ENCODE peak calls at places on chromosomes 6 and 20, in six cellular contexts. A is thyroid gland; V is prostate gland; C is HepG2; M is vagina; D is CD8-positive, alpha-beta memory T cell. N is an unnamed sample. For H3K36me3, the result is how much of the 10 kb centered on the place peaks cover.

GRCh38 chr20:699811-700338 is 24.3 kb upstream of the SCRT2 start:
- DNase-seq in A (no peak), V (no peak), C (no peak), M (no peak), D (no peak), N (no peak)

GRCh38 chr6:41441598-41442205 is 104.5 kb upstream of the FOXP4 start:
- DNase-seq in A (peak), V (no peak), C (no peak), M (no peak), D (no peak), N (no peak)

GRCh38 chr20:62969179-62969760 is 16.8 kb downstream of the SLC17A9 start:
- DNase-seq in A (no peak), V (no peak), C (no peak), M (no peak), D (no peak), N (no peak)

GRCh38 chr6:133240511-133241087 is 558 bp upstream of the EYA4 start:
- DNase-seq in A (peak), V (no peak), C (no peak), M (no peak), D (no peak), N (no peak)

GRCh38 chr6:52328721-52329120 is 33.2 kb upstream of the PAQR8 start:
- DNase-seq in A (no peak), V (no peak), C (peak), M (no peak), D (no peak), N (no peak)

GRCh38 chr6:141421378-141421777 is 711.3 kb upstream of the GJE1 start:
- DNase-seq in A (no peak), V (no peak), C (no peak), M (no peak), D (no peak), N (no peak)

GRCh38 chr6:107784669-107785068 is 39.4 kb downstream of the SCML4 start:
- DNase-seq in A (no peak), V (no peak), C (no peak), M (no peak), D (no peak), N (no peak)

GRCh38 chr6:56482525-56482924 is 160.2 kb downstream of the DST start:
- DNase-seq in A (no peak), V (no peak), C (peak), M (no peak), D (no peak), N (peak)

GRCh38 chr6:139577124-139577800 is 202.8 kb upstream of the CITED2 start:
- DNase-seq in A (peak), V (peak), C (no peak), M (no peak), D (no peak), N (no peak)

GRCh38 chr6:27505209-27506027 is 32.5 kb upstream of the ZNF184 start:
- DNase-seq in A (peak), V (peak), C (peak), M (no peak), D (peak), N (peak)

GRCh38 chr20:22576733-22577514 is 7.4 kb downstream of the FOXA2 start:
- DNase-seq in A (no peak), V (no peak), C (peak), M (no peak), D (no peak), N (no peak)

GRCh38 chr6:24761193-24761835 is 13.4 kb upstream of the GMNN start:
- DNase-seq in A (no peak), V (no peak), C (no peak), M (no peak), D (no peak), N (peak)

GRCh38 chr20:38599410-38599882 is 2.2 kb upstream of the ARHGAP40 start:
- DNase-seq in A (peak), V (peak), C (peak), M (no peak), D (no peak), N (no peak)

GRCh38 chr20:19288636-19289035 is 76.2 kb downstream of the SLC24A3 start:
- DNase-seq in A (no peak), V (no peak), C (no peak), M (no peak), D (no peak), N (no peak)

GRCh38 chr6:12119085-12119588 is 107.0 kb downstream of the HIVEP1 start:
- DNase-seq in A (peak), V (no peak), C (no peak), M (no peak), D (peak), N (peak)

GRCh38 chr6:144379356-144379755 is 94.2 kb downstream of the UTRN start:
- DNase-seq in A (peak), V (no peak), C (no peak), M (no peak), D (no peak), N (no peak)

GRCh38 chr20:23235173-23236027 is 115.2 kb upstream of the NXT1 start:
- DNase-seq in A (peak), V (peak), C (peak), M (peak), D (no peak), N (peak)

GRCh38 chr6:144285548-144285797 is 338 bp downstream of the UTRN start:
- DNase-seq in A (no peak), V (no peak), C (no peak), M (no peak), D (no peak), N (no peak)

GRCh38 chr6:117481278-117481925 is 1.1 kb upstream of the DCBLD1 start:
- DNase-seq in A (peak), V (no peak), C (peak), M (no peak), D (no peak), N (peak)

GRCh38 chr20:60264024-60264709 is 305.9 kb downstream of the CDH26 start:
- DNase-seq in A (no peak), V (no peak), C (no peak), M (no peak), D (no peak), N (no peak)

GRCh38 chr6:150004101-150004782 is 21.1 kb downstream of the RAET1L start:
- DNase-seq in A (no peak), V (no peak), C (no peak), M (peak), D (peak), N (no peak)

GRCh38 chr20:38123021-38123587 is 42.0 kb downstream of the TGM2 start:
- DNase-seq in A (no peak), V (no peak), C (peak), M (peak), D (no peak), N (peak)

GRCh38 chr6:25971187-25971811 is 8.7 kb downstream of the TRIM38 start:
- DNase-seq in A (peak), V (no peak), C (peak), M (no peak), D (no peak), N (no peak)

GRCh38 chr20:45010399-45010828 is 44.1 kb downstream of the STK4 start:
- DNase-seq in A (no peak), V (no peak), C (no peak), M (no peak), D (no peak), N (no peak)

GRCh38 chr6:44264154-44265002 is 973 bp downstream of the NFKBIE start:
- DNase-seq in A (no peak), V (no peak), C (no peak), M (no peak), D (peak), N (peak)

GRCh38 chr6:97085772-97086171 is 161.2 kb downstream of the KLHL32 start:
- DNase-seq in A (no peak), V (no peak), C (no peak), M (no peak), D (no peak), N (no peak)

DNA sequence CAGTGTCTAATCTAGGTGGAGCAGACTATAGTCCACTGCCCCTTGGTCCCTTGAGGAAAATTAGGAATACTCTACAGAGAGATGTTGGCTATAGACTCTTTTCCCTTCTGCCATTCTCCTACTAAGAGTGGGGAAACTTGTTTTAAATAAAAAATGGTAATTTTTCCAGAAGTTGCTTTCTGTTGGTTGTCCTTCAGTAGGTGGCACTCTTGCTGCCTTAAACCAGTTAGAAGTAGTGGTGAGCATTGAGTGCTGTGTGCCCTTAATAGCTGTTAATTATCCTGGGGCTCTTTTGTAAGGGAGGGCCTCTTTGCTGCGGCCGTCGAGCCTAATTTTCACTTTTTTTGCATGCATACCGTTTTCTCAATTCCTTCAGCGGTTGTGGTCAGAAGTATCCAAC is 2.8 kb downstream of the CMTR1 start:
- DNase-seq in A (no peak), V (no peak), C (no peak), M (no peak), D (no peak), N (no peak)
- H3K36me3 ChIP-seq in A (under half), V (under half), C (under half), M (under half), D (under half), N (under half)

DNA sequence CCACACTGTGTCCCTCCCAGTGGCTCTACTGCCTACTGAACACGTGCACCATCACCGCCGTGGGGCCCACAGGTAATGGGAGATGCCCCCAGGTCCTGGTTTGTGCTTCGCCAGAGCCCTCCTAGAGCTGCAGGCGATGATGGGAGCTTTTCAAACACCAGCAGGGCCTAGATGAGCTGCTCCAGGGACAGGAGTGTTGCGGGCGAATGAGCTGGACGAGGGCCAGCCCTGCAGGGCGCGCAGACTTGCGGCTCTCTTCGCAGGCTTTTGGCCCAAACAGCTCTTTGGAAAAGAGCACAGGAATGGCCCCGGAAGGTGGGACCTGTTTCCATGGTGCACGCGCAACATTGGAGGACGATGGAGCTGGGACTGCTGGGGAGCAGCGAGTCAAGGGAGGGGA is 409.3 kb upstream of the SULF2 start:
- DNase-seq in A (peak), V (no peak), C (no peak), M (no peak), D (no peak), N (no peak)
- H3K36me3 ChIP-seq in A (under half), V (under half), C (under half), M (under half), D (under half), N (under half)

GRCh38 chr20:47327711-47328110 is 28.8 kb downstream of the ZMYND8 start:
- DNase-seq in A (no peak), V (no peak), C (no peak), M (no peak), D (no peak), N (no peak)
- H3K36me3 ChIP-seq in A (under half), V (under half), C (half or more), M (under half), D (under half), N (under half)

GRCh38 chr6:167879612-167880011 is 52.9 kb downstream of the AFDN start:
- DNase-seq in A (no peak), V (no peak), C (no peak), M (no peak), D (no peak), N (no peak)

GRCh38 chr6:167888098-167888497 is 61.4 kb downstream of the AFDN start:
- DNase-seq in A (no peak), V (no peak), C (no peak), M (no peak), D (no peak), N (no peak)

GRCh38 chr6:167881327-167881726 is 54.6 kb downstream of the AFDN start:
- DNase-seq in A (no peak), V (no peak), C (no peak), M (no peak), D (no peak), N (no peak)

GRCh38 chr6:167877994-167878779 is 51.5 kb downstream of the AFDN start:
- DNase-seq in A (no peak), V (no peak), C (no peak), M (no peak), D (no peak), N (no peak)

GRCh38 chr6:167882244-167882643 is 55.5 kb downstream of the AFDN start:
- DNase-seq in A (no peak), V (no peak), C (no peak), M (no peak), D (no peak), N (no peak)
- H3K36me3 ChIP-seq in A (under half), V (under half), C (half or more), M (under half), D (under half), N (under half)

DNA sequence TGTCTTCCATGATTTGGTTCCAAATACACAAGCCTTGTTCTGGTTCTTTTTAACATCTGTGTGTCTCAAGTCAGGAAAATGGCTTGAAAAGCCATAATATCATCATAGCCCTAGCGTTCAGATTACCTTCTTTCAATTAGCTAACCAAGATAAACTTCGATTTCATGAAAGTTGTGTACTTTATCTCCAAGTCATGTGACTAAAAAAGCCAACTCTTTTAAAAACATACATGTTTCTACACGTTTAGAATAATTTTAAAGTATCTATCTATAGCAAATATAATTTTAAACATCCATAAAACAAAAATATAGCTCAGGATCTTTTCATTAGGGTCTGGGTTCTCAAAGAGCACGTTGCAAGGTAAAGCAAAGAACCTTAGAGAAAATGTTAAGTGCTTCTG is 261.1 kb downstream of the PRL start:
- DNase-seq in A (no peak), V (no peak), C (no peak), M (no peak), D (no peak), N (no peak)
- H3K36me3 ChIP-seq in A (under half), V (under half), C (under half), M (under half), D (under half), N (under half)

GRCh38 chr20:32549842-32550241 is 35.3 kb downstream of the NOL4L start:
- DNase-seq in A (no peak), V (no peak), C (no peak), M (no peak), D (no peak), N (no peak)

GRCh38 chr20:32544893-32545840 is 40.0 kb downstream of the NOL4L start:
- DNase-seq in A (no peak), V (no peak), C (peak), M (no peak), D (no peak), N (no peak)

GRCh38 chr20:32544260-32544722 is 40.8 kb downstream of the NOL4L start:
- DNase-seq in A (no peak), V (no peak), C (no peak), M (no peak), D (no peak), N (no peak)

GRCh38 chr20:32547753-32548034 is 37.4 kb downstream of the NOL4L start:
- DNase-seq in A (no peak), V (no peak), C (no peak), M (no peak), D (no peak), N (no peak)

GRCh38 chr20:32546918-32547752 is 38.0 kb downstream of the NOL4L start:
- DNase-seq in A (no peak), V (no peak), C (no peak), M (no peak), D (no peak), N (no peak)
- H3K36me3 ChIP-seq in A (under half), V (under half), C (under half), M (under half), D (under half), N (under half)

DNA sequence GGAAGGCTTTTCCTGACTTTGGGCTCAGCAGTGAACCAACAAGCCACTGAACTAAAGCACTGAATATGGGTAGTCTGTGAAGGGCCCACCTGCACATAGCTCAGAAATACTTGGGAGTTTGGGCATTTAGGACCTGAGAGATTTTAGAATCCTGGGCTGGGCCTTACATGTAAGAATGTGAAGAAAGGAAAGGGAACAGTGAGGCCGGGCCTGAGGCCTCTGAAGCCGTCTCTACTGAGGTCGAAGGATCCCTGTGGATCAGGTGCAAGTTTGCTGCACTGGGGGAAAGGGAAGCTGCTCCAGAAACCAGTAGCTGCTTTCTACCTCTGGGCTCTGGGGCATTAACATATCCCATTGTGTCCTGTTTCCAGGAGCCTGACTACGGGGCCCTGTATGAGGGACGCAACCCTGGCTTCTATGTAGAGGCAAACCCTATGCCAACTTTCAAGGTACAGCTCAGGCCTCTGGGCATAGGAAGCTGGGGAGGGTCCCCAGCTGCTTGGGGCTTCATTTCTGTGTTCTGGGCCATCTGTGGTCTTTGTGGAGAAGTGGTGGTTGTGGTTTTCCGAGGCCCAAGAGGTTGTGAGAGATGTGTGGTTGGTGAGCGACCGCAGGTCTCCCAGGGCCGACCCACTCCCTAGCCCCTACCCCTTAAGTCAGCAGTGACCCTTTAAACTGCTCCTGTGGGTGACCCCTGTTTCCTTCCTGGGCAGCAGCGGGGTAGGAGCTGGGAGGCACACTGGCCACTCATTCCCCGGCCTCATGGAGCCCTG is 30.3 kb downstream of the PLCG1 start:
- DNase-seq in A (peak), V (no peak), C (no peak), M (no peak), D (no peak), N (no peak)
- H3K36me3 ChIP-seq in A (half or more), V (half or more), C (half or more), M (under half), D (half or more), N (under half)

DNA sequence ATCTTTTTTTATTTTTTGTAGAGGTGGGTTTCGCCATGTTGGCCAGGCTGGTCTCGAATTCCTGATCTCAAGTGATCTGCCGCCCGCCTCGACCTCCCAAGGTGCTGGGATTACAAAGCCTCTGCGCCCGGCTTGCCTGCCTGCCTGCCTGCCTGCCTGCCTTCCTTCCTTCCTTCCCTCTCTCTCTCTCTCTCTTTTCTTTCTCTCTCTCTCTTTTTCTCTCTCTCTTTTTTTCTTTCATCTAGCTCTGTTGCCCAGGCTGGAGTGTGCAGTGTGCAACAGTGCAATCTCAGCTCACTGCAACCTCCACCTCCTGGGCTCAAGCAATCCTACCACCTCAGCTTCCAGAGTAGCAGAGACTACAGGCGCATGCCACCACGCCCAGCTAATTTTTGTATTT is 4.6 kb upstream of the ILRUN start:
- DNase-seq in A (no peak), V (no peak), C (no peak), M (no peak), D (no peak), N (no peak)
- H3K36me3 ChIP-seq in A (under half), V (under half), C (under half), M (under half), D (under half), N (under half)

GRCh38 chr6:28914941-28915340 is 8.8 kb downstream of the TRIM27 start:
- DNase-seq in A (no peak), V (no peak), C (no peak), M (no peak), D (no peak), N (no peak)
- H3K36me3 ChIP-seq in A (half or more), V (under half), C (half or more), M (under half), D (under half), N (under half)